ENCODE peak calls at places on chromosome 11, in six cellular contexts. P is NCI-H2029 treated with DMSO at 0.1 percent for 48 hours, B is naive B cell, V is amniotic stem cell, M is RPMI7951, Z is kidney glomerular epithelial cell. T is an unnamed sample.

GRCh38 chr11:1226981-1227550 is 4.2 kb downstream of the MUC5B start:
- DNase-seq in P (no peak), B (no peak), V (no peak), M (no peak), Z (no peak), T (no peak)

GRCh38 chr11:36161572-36161971 is 127.7 kb downstream of the COMMD9 start:
- DNase-seq in P (no peak), B (no peak), V (no peak), M (no peak), Z (no peak), T (no peak)

GRCh38 chr11:27842290-27842689 is 142.0 kb upstream of the BDNF start:
- DNase-seq in P (no peak), B (no peak), V (no peak), M (no peak), Z (no peak), T (no peak)

GRCh38 chr11:2912498-2912897 is 16.7 kb downstream of the PHLDA2 start:
- DNase-seq in P (peak; percentile 43), B (no peak), V (peak; percentile 71), M (peak; percentile 87), Z (peak; percentile 64), T (no peak)

GRCh38 chr11:3947084-3947483 is 91.6 kb downstream of the STIM1 start:
- DNase-seq in P (peak; percentile 14), B (peak; percentile 51), V (no peak), M (peak; percentile 65), Z (no peak), T (peak; percentile 48)

GRCh38 chr11:9600651-9601040 is 27.2 kb downstream of the WEE1 start:
- DNase-seq in P (no peak), B (peak; percentile 23), V (no peak), M (no peak), Z (no peak), T (no peak)

GRCh38 chr11:5620606-5621521 is 3.9 kb upstream of the TRIM34 start:
- DNase-seq in P (no peak), B (no peak), V (peak; percentile 75), M (peak; percentile 25), Z (peak; percentile 77), T (no peak)

GRCh38 chr11:44949160-44950035 is 1.3 kb downstream of the TP53I11 start:
- DNase-seq in P (no peak), B (peak; percentile 53), V (no peak), M (no peak), Z (no peak), T (no peak)

GRCh38 chr11:100328626-100329340 is 358.3 kb upstream of the ARHGAP42 start:
- DNase-seq in P (no peak), B (no peak), V (no peak), M (no peak), Z (no peak), T (peak; percentile 84)

GRCh38 chr11:491358-491757 is 15.7 kb downstream of the RNH1 start:
- DNase-seq in P (no peak), B (no peak), V (no peak), M (no peak), Z (no peak), T (no peak)

GRCh38 chr11:34564406-34564805 is 50.8 kb upstream of the ELF5 start:
- DNase-seq in P (no peak), B (no peak), V (no peak), M (no peak), Z (peak; percentile 48), T (no peak)

GRCh38 chr11:58963551-58964075 is 24.3 kb downstream of the GLYATL1 start:
- DNase-seq in P (no peak), B (no peak), V (no peak), M (peak; percentile 80), Z (peak; percentile 55), T (no peak)

GRCh38 chr11:59144579-59145345 is 2.1 kb downstream of the FAM111A start:
- DNase-seq in P (peak; percentile 93), B (peak; percentile 74), V (peak; percentile 61), M (peak; percentile 88), Z (peak; percentile 75), T (peak; percentile 97)

GRCh38 chr11:76745561-76746207 is 37.5 kb upstream of the TSKU start:
- DNase-seq in P (no peak), B (no peak), V (no peak), M (no peak), Z (no peak), T (no peak)

GRCh38 chr11:70751142-70751734 is 352.9 kb downstream of the CTTN start:
- DNase-seq in P (no peak), B (no peak), V (no peak), M (no peak), Z (no peak), T (peak; percentile 9)

GRCh38 chr11:16609769-16610168 is 128.7 kb upstream of the C11orf58 start:
- DNase-seq in P (no peak), B (no peak), V (no peak), M (no peak), Z (no peak), T (no peak)

GRCh38 chr11:57888385-57888784 is 126.8 kb downstream of the CTNND1 start:
- DNase-seq in P (no peak), B (no peak), V (no peak), M (no peak), Z (no peak), T (no peak)

GRCh38 chr11:13668957-13669521 is 571 bp downstream of the FAR1 start:
- DNase-seq in P (peak; percentile 28), B (peak; percentile 52), V (peak; percentile 46), M (peak; percentile 13), Z (no peak), T (peak; percentile 6)

GRCh38 chr11:128530119-128531091 is 57.0 kb downstream of the ETS1 start:
- DNase-seq in P (no peak), B (no peak), V (peak; percentile 48), M (peak; percentile 96), Z (peak; percentile 42), T (no peak)

GRCh38 chr11:65419773-65420481 is 2.7 kb upstream of the NEAT1 start:
- DNase-seq in P (peak; percentile 88), B (no peak), V (no peak), M (peak; percentile 91), Z (no peak), T (peak; percentile 79)

GRCh38 chr11:62680825-62681240 is 2.0 kb upstream of the UBXN1 start:
- DNase-seq in P (peak; percentile 9), B (peak; percentile 28), V (peak; percentile 52), M (peak; percentile 84), Z (peak; percentile 74), T (peak; percentile 38)

GRCh38 chr11:105918039-105918438 is 104.0 kb downstream of the MSANTD4 start:
- DNase-seq in P (no peak), B (no peak), V (no peak), M (no peak), Z (no peak), T (no peak)

GRCh38 chr11:36361472-36361871 is 65.4 kb downstream of the PRR5L start:
- DNase-seq in P (no peak), B (no peak), V (no peak), M (no peak), Z (peak; percentile 66), T (no peak)

GRCh38 chr11:8699903-8700302 is 17.3 kb downstream of the RPL27A start:
- DNase-seq in P (no peak), B (no peak), V (no peak), M (peak; percentile 80), Z (no peak), T (peak; percentile 13)

GRCh38 chr11:69356703-69357457 is 62.9 kb downstream of the MYEOV start:
- DNase-seq in P (no peak), B (no peak), V (no peak), M (no peak), Z (no peak), T (no peak)

GRCh38 chr11:16587670-16588069 is 150.8 kb upstream of the C11orf58 start:
- DNase-seq in P (no peak), B (no peak), V (no peak), M (no peak), Z (no peak), T (no peak)

GRCh38 chr11:23605001-23605400 is 744.7 kb upstream of the CCDC179 start:
- DNase-seq in P (no peak), B (no peak), V (no peak), M (no peak), Z (no peak), T (no peak)

GRCh38 chr11:68328374-68329091 is 16.1 kb downstream of the LRP5 start:
- DNase-seq in P (no peak), B (no peak), V (no peak), M (peak; percentile 57), Z (no peak), T (no peak)

GRCh38 chr11:79249341-79249993 is 191.4 kb downstream of the TENM4 start:
- DNase-seq in P (no peak), B (no peak), V (no peak), M (no peak), Z (peak; percentile 92), T (no peak)